ENCODE peak calls at places on chromosomes 16 and 17, in four cellular contexts. O is epithelial cell of proximal tubule, G is cardiac fibroblast, A is neural progenitor cell. F is an unnamed sample.

GRCh38 chr16:69187891-69188451 is 1.0 kb downstream of the SNTB2 start:
- DNase-seq in O (peak), G (peak), A (no peak), F (peak)

GRCh38 chr17:40605301-40605700 is 40.0 kb upstream of the CCR7 start:
- DNase-seq in A (no peak), O (no peak), G (no peak), F (no peak)

GRCh38 chr17:74466111-74466784 is at the start of gene CD300A:
- DNase-seq in A (no peak), G (no peak), O (no peak), F (peak)

GRCh38 chr17:54172654-54173316 is 350.1 kb downstream of the KIF2B start:
- DNase-seq in A (peak), G (peak), O (peak), F (peak)

GRCh38 chr17:78416311-78416711 is 37.9 kb downstream of the PGS1 start:
- DNase-seq in A (no peak), O (no peak), G (no peak), F (no peak)

GRCh38 chr17:79322216-79323123 is 247.8 kb downstream of the ENGASE start:
- DNase-seq in A (no peak), O (no peak), G (no peak), F (no peak)

GRCh38 chr16:58462997-58463891 is 36.7 kb upstream of the NDRG4 start:
- DNase-seq in O (no peak), G (no peak), A (peak), F (peak)

GRCh38 chr16:84643180-84643583 is 5.1 kb upstream of the KLHL36 start:
- DNase-seq in O (peak), A (no peak), G (peak), F (peak)

GRCh38 chr16:87647431-87648185 is 45.3 kb downstream of the JPH3 start:
- DNase-seq in G (no peak), O (no peak), A (no peak), F (peak)

GRCh38 chr16:85072947-85073346 is 39.3 kb downstream of the CIBAR2 start:
- DNase-seq in O (no peak), G (peak), A (no peak), F (no peak)

GRCh38 chr16:14302399-14303181 is 231.5 kb downstream of the MRTFB start:
- DNase-seq in G (no peak), A (peak), O (no peak), F (peak)

GRCh38 chr17:21186399-21187187 is 27.4 kb downstream of the TMEM11 start:
- DNase-seq in A (no peak), O (no peak), G (no peak), F (no peak)
- TF ChIP-seq CTCF in A (no peak), O (no peak), G (no peak), F (no peak)

DNA sequence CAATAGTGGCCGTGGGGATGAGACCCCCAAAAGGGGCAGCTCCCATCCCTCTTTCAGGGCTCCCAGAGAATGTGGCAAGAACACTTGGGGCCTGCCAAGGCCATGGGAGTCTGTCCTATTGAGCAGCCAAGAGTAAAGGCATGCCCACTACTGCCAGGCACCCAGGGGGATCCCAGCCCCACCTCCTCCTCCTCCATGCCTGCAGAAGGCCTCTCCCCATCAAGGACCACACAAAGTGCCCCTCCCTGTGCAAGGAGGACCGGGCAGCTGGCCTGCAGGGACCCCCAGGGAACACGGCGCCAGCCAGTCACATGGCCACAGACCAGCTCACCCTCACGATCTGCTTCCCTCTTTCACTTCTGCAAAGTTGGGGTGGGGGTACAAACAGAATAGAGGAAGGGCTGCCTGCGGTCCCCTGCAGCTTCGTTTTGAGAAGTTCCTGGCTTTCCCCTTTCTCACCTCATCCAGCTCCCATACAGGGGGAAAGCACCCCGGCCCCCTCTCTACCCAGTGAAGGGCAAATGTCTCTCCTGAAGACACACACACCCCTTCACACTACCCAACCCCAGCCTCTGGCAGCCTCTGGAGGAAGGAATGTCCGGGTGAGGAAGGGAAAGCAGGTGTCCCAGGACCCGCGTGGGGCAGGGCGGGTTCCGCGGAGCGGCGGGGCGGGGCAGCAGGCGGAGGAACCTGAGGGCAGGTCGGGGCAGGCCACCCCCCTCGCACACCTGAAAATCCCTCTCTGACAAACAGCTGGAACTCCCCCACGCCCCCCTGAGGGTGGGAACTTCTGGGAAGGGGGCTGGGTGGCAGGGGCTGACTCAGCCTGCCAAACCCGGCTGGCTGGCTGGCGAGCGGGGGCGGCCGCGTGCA is 2.0 kb downstream of the PPP1R9B start:
- DNase-seq in A (peak), O (no peak), G (peak), F (peak)
- TF ChIP-seq CTCF in A (peak), O (peak), G (no peak), F (no peak)

GRCh38 chr17:14198575-14198974 is 38.1 kb downstream of the CDRT15 start:
- DNase-seq in A (no peak), O (no peak), G (no peak), F (no peak)

GRCh38 chr17:14198013-14198412 is 38.6 kb downstream of the CDRT15 start:
- DNase-seq in G (no peak), A (peak), O (no peak), F (no peak)

GRCh38 chr17:14197582-14197981 is 39.1 kb downstream of the CDRT15 start:
- DNase-seq in O (no peak), A (no peak), G (no peak), F (no peak)

GRCh38 chr17:14200354-14200753 is 36.3 kb downstream of the CDRT15 start:
- DNase-seq in G (no peak), O (no peak), A (no peak), F (no peak)

GRCh38 chr17:14196337-14196997 is 40.2 kb downstream of the CDRT15 start:
- DNase-seq in G (no peak), O (no peak), A (no peak), F (peak)
- TF ChIP-seq CTCF in G (peak), O (peak), A (peak), F (peak)

DNA sequence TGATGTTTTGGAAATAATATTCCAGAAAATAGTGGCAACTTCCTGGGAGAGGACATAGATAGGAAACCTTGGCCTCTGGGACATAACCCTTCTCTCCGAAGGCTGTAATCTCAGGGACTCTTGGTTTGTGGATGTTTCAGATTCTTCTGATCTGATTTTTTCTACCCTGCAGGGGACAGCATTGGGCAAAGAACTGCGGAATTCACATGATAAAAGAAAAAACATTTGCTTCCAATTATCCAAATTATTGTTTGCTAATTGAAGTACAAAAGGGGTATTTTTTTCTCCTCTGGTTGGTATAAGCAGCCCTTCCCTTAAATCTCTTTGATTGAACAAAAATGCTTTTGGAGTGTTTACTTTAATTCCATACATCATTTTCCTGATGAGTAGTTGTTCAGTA is 251.7 kb upstream of the IRX3 start:
- DNase-seq in O (no peak), G (peak), A (peak), F (no peak)
- TF ChIP-seq CTCF in O (no peak), G (peak), A (peak), F (no peak)

GRCh38 chr16:8645141-8645521 is 23.6 kb downstream of the METTL22 start:
- DNase-seq in G (no peak), O (no peak), A (no peak), F (peak)

GRCh38 chr16:8644151-8644512 is 22.6 kb downstream of the METTL22 start:
- DNase-seq in A (no peak), G (no peak), O (no peak), F (peak)

GRCh38 chr16:8646271-8646670 is 24.8 kb downstream of the METTL22 start:
- DNase-seq in O (no peak), A (no peak), G (no peak), F (no peak)

GRCh38 chr16:8645831-8646230 is 24.3 kb downstream of the METTL22 start:
- DNase-seq in A (no peak), O (no peak), G (no peak), F (peak)

GRCh38 chr16:8644513-8645140 is 23.1 kb downstream of the METTL22 start:
- DNase-seq in A (no peak), G (no peak), O (no peak), F (peak)
- TF ChIP-seq CTCF in A (no peak), G (no peak), O (no peak), F (peak)

DNA sequence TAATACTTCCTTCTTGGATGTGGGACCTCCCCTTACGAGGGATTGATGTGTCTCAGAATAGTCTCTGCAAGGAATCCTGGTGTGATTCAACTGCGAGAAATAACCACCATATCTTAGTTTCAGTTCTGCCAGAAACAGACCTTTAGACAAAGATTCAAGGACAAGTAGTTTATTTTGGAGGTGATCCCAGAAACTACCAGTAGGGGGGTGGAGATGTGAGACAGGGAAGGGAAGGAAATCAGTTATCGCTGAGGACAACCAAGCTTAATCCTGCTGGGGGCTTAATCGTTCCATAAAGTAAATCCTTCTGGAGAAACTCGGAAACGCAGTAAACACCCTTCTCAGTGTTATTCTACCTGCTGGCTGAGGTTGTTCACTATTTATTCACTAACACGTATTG is 5.0 kb upstream of the SDR42E1 start:
- DNase-seq in G (peak), A (no peak), O (no peak), F (peak)
- TF ChIP-seq CTCF in G (peak), A (peak), O (peak), F (peak)

GRCh38 chr16:57427824-57428223 is 19.4 kb downstream of the CIAPIN1 start:
- DNase-seq in G (no peak), O (no peak), A (no peak), F (no peak)
- TF ChIP-seq CTCF in G (no peak), O (no peak), A (no peak), F (no peak)

DNA sequence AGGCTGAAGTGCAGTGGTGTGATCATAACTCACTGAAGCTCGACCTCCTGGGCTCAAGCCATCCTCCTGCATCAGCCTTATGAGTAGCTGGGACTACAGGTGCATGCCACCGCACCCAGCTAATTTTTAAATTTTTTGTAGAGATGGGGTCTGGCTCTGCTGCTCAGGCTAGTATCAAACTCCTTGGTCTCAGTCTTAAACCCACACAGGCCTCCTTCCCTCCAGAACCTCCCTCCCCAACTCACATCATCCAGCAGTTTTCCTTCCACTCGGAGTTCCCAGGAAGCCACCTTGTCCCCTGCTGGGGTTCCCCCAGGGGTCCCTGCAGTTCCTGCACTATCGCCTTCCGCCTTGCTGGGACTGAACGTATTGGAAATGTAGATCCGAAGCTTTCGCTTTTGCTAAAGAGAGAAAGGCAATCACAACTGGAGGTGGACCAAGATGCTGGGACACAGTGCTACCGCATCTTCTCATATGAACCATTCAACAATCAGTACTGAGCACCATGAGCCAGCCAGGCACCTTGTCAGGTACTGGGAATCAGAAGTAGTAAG is 7.2 kb downstream of the SMARCD2 start:
- DNase-seq in A (no peak), O (no peak), G (no peak), F (no peak)
- TF ChIP-seq CTCF in A (no peak), O (no peak), G (no peak), F (no peak)

GRCh38 chr17:64773836-64774761 is 112.0 kb upstream of the SMURF2 start:
- DNase-seq in O (no peak), G (peak), A (peak), F (peak)
- TF ChIP-seq CTCF in O (peak), G (peak), A (peak), F (peak)

GRCh38 chr17:65797809-65798208 is 236.4 kb upstream of the AXIN2 start:
- DNase-seq in G (peak), O (no peak), A (peak), F (peak)
- TF ChIP-seq CTCF in G (peak), O (peak), A (peak), F (peak)